ENCODE peak calls at places on chromosomes 2 and 18, in nine cellular contexts. X is activated CD8-positive, alpha-beta memory T cell treated with anti-CD3 and anti-CD28 coated beads, Interleukin-2, amount 50 U/mL, for 4 hours; F is glutamatergic neuron; G is RWPE2; U is GDM1; M is HT1080; L is CD4-positive, alpha-beta T cell; I is stimulated activated CD8-positive, alpha-beta memory T cell treated with anti-CD3 and anti-CD28 coated beads, Interleukin-12 subunit alpha, Interleukin-12 subunit beta, amount 100 ng/mL, for 1 hour; W is heart left ventricle. P is an unnamed sample.

GRCh38 chr2:207746131-207746530 is 23.6 kb downstream of the FZD5 start:
- DNase-seq in X (peak; percentile 38), F (peak; percentile 58), G (no peak), U (peak; percentile 40), M (peak; percentile 57), L (peak; percentile 28), I (no peak), W (peak; percentile 35), P (peak; percentile 37)

GRCh38 chr2:151162185-151162584 is 99.5 kb downstream of the RBM43 start:
- DNase-seq in X (no peak), F (no peak), G (no peak), U (no peak), M (peak; percentile 29), L (no peak), I (no peak), W (no peak), P (peak; percentile 14)

GRCh38 chr18:78742346-78742745 is 237.3 kb upstream of the SALL3 start:
- DNase-seq in X (no peak), F (no peak), G (no peak), U (no peak), M (no peak), L (no peak), I (no peak), W (no peak), P (no peak)

GRCh38 chr2:189285962-189286648 is 106.5 kb upstream of the COL5A2 start:
- DNase-seq in X (no peak), F (no peak), G (no peak), U (no peak), M (peak; percentile 74), L (no peak), I (no peak), W (no peak), P (peak; percentile 85)

GRCh38 chr2:146576301-146576700 is 1268.5 kb upstream of the ACVR2A start:
- DNase-seq in X (no peak), F (no peak), G (no peak), U (no peak), M (no peak), L (no peak), I (no peak), W (no peak), P (peak; percentile 67)

GRCh38 chr2:7083580-7084509 is 166.6 kb downstream of the RNF144A start:
- DNase-seq in X (no peak), F (peak; percentile 40), G (no peak), U (peak; percentile 34), M (peak; percentile 60), L (no peak), I (no peak), W (no peak), P (peak; percentile 19)

GRCh38 chr2:85162746-85163301 is 29.6 kb downstream of the TCF7L1 start:
- DNase-seq in X (no peak), F (no peak), G (no peak), U (no peak), M (peak; percentile 43), L (no peak), I (no peak), W (no peak), P (no peak)

GRCh38 chr18:78758496-78758895 is 221.1 kb upstream of the SALL3 start:
- DNase-seq in X (no peak), F (no peak), G (peak; percentile 7), U (no peak), M (no peak), L (no peak), I (no peak), W (no peak), P (no peak)

GRCh38 chr2:58641001-58641400 is 399.9 kb upstream of the FANCL start:
- DNase-seq in X (no peak), F (no peak), G (no peak), U (no peak), M (no peak), L (no peak), I (no peak), W (no peak), P (no peak)

GRCh38 chr2:41736586-41736985 is 311.2 kb upstream of the PKDCC start:
- DNase-seq in X (no peak), F (no peak), G (no peak), U (no peak), M (no peak), L (no peak), I (no peak), W (no peak), P (no peak)

GRCh38 chr2:43127208-43127940 is 99.0 kb downstream of the ZFP36L2 start:
- DNase-seq in X (peak; percentile 92), F (peak; percentile 63), G (peak; percentile 52), U (peak; percentile 42), M (no peak), L (peak; percentile 78), I (peak; percentile 88), W (peak; percentile 72), P (no peak)

GRCh38 chr2:158489366-158490112 is 32.8 kb downstream of the PKP4 start:
- DNase-seq in X (no peak), F (no peak), G (no peak), U (no peak), M (no peak), L (no peak), I (no peak), W (no peak), P (no peak)

GRCh38 chr2:56372071-56372656 is 188.4 kb downstream of the CCDC85A start:
- DNase-seq in X (no peak), F (no peak), G (no peak), U (no peak), M (no peak), L (no peak), I (no peak), W (no peak), P (peak; percentile 74)

GRCh38 chr2:128260239-128261138 is 58.2 kb downstream of the HS6ST1 start:
- DNase-seq in X (no peak), F (no peak), G (peak; percentile 75), U (no peak), M (peak; percentile 86), L (no peak), I (no peak), W (peak; percentile 46), P (peak; percentile 76)

GRCh38 chr18:75538727-75539126 is 111.2 kb upstream of the SMIM21 start:
- DNase-seq in X (no peak), F (no peak), G (no peak), U (no peak), M (no peak), L (no peak), I (no peak), W (no peak), P (no peak)

P was measured in mammary epithelial cell.